ENCODE peak calls at places on chromosomes 6 and 20, in five cellular contexts. One of them, this sample, is unnamed.

GRCh38 chr6:108785653-108786052 is 62.6 kb upstream of the ARMC2 start:
- DNase-seq in HepG2: no peak
- DNase-seq in K562: no peak
- DNase-seq in SK-N-SH: no peak
- DNase-seq in GM12878: no peak
- DNase-seq in this sample: no peak

GRCh38 chr6:147205690-147206600 is 1.7 kb downstream of the STXBP5 start:
- DNase-seq in HepG2: peak; percentile 32
- DNase-seq in K562: peak; percentile 64
- DNase-seq in SK-N-SH: peak; percentile 41
- DNase-seq in GM12878: no peak
- DNase-seq in this sample: peak; percentile 17

GRCh38 chr6:157258878-157259277 is 64.4 kb downstream of the TMEM242 start:
- DNase-seq in HepG2: no peak
- DNase-seq in K562: no peak
- DNase-seq in SK-N-SH: no peak
- DNase-seq in GM12878: no peak
- DNase-seq in this sample: no peak

GRCh38 chr6:17093692-17094091 is 8.2 kb upstream of the STMND1 start:
- DNase-seq in HepG2: no peak
- DNase-seq in K562: no peak
- DNase-seq in SK-N-SH: peak; percentile 16
- DNase-seq in GM12878: no peak
- DNase-seq in this sample: no peak

GRCh38 chr6:96001891-96002575 is 13.7 kb upstream of the FUT9 start:
- DNase-seq in HepG2: no peak
- DNase-seq in K562: no peak
- DNase-seq in SK-N-SH: no peak
- DNase-seq in GM12878: no peak
- DNase-seq in this sample: no peak

GRCh38 chr6:53461682-53462081 is 83.2 kb downstream of the GCLC start:
- DNase-seq in HepG2: no peak
- DNase-seq in K562: no peak
- DNase-seq in SK-N-SH: no peak
- DNase-seq in GM12878: no peak
- DNase-seq in this sample: no peak

GRCh38 chr6:133160531-133160930 is 80.6 kb upstream of the EYA4 start:
- DNase-seq in HepG2: no peak
- DNase-seq in K562: no peak
- DNase-seq in SK-N-SH: peak; percentile 15
- DNase-seq in GM12878: no peak
- DNase-seq in this sample: no peak

GRCh38 chr6:150966786-150967185 is 101.3 kb downstream of the MTHFD1L start:
- DNase-seq in HepG2: no peak
- DNase-seq in K562: no peak
- DNase-seq in SK-N-SH: no peak
- DNase-seq in GM12878: no peak
- DNase-seq in this sample: no peak

GRCh38 chr6:158560787-158561246 is 926 bp downstream of the TMEM181 start:
- DNase-seq in HepG2: no peak
- DNase-seq in K562: no peak
- DNase-seq in SK-N-SH: peak; percentile 58
- DNase-seq in GM12878: no peak
- DNase-seq in this sample: no peak

GRCh38 chr6:2157441-2158127 is 87.8 kb downstream of the GMDS start:
- DNase-seq in HepG2: peak; percentile 23
- DNase-seq in K562: no peak
- DNase-seq in SK-N-SH: no peak
- DNase-seq in GM12878: peak; percentile 34
- DNase-seq in this sample: no peak

GRCh38 chr6:111971866-111972532 is 81.9 kb upstream of the CCN6 start:
- DNase-seq in HepG2: no peak
- DNase-seq in K562: no peak
- DNase-seq in SK-N-SH: no peak
- DNase-seq in GM12878: no peak
- DNase-seq in this sample: no peak

GRCh38 chr6:18162401-18162800 is 7.2 kb downstream of the KDM1B start:
- DNase-seq in HepG2: no peak
- DNase-seq in K562: no peak
- DNase-seq in SK-N-SH: no peak
- DNase-seq in GM12878: no peak
- DNase-seq in this sample: no peak

GRCh38 chr6:18161437-18161836 is 6.2 kb downstream of the KDM1B start:
- DNase-seq in HepG2: no peak
- DNase-seq in K562: peak; percentile 22
- DNase-seq in SK-N-SH: no peak
- DNase-seq in GM12878: no peak
- DNase-seq in this sample: peak; percentile 14

GRCh38 chr6:18155864-18156396 is 708 bp downstream of the KDM1B start:
- DNase-seq in HepG2: peak; percentile 85
- DNase-seq in K562: peak; percentile 70
- DNase-seq in SK-N-SH: peak; percentile 57
- DNase-seq in GM12878: peak; percentile 55
- DNase-seq in this sample: peak; percentile 75

GRCh38 chr6:18165746-18166145 is 10.5 kb downstream of the KDM1B start:
- DNase-seq in HepG2: no peak
- DNase-seq in K562: no peak
- DNase-seq in SK-N-SH: no peak
- DNase-seq in GM12878: no peak
- DNase-seq in this sample: no peak

GRCh38 chr6:18160921-18161320 is 5.7 kb downstream of the KDM1B start:
- DNase-seq in HepG2: no peak
- DNase-seq in K562: no peak
- DNase-seq in SK-N-SH: no peak
- DNase-seq in GM12878: no peak
- DNase-seq in this sample: no peak
- TF ChIP-seq CHD2 in HepG2: no peak
- TF ChIP-seq CHD2 in K562: no peak
- TF ChIP-seq CHD2 in SK-N-SH: no peak
- TF ChIP-seq CHD2 in GM12878: no peak
- TF ChIP-seq CHD2 in this sample: no peak

GRCh38 chr6:170221753-170222400 is 69.0 kb downstream of the DLL1 start:
- DNase-seq in HepG2: no peak
- DNase-seq in K562: no peak
- DNase-seq in SK-N-SH: peak; percentile 23
- DNase-seq in GM12878: no peak
- DNase-seq in this sample: no peak
- TF ChIP-seq MAX in HepG2: no peak
- TF ChIP-seq MAX in K562: no peak
- TF ChIP-seq MAX in SK-N-SH: no peak
- TF ChIP-seq MAX in GM12878: no peak
- TF ChIP-seq MAX in this sample: no peak

GRCh38 chr20:17708675-17709360 is 9.1 kb downstream of the BANF2 start:
- DNase-seq in HepG2: no peak
- DNase-seq in K562: no peak
- DNase-seq in SK-N-SH: no peak
- DNase-seq in GM12878: no peak
- DNase-seq in this sample: no peak

GRCh38 chr20:17712201-17712600 is 12.4 kb downstream of the BANF2 start:
- DNase-seq in HepG2: no peak
- DNase-seq in K562: no peak
- DNase-seq in SK-N-SH: no peak
- DNase-seq in GM12878: no peak
- DNase-seq in this sample: no peak

GRCh38 chr20:17712708-17713107 is 12.9 kb downstream of the BANF2 start:
- DNase-seq in HepG2: no peak
- DNase-seq in K562: no peak
- DNase-seq in SK-N-SH: no peak
- DNase-seq in GM12878: no peak
- DNase-seq in this sample: no peak

GRCh38 chr20:17709361-17710293 is 9.9 kb downstream of the BANF2 start:
- DNase-seq in HepG2: peak; percentile 28
- DNase-seq in K562: no peak
- DNase-seq in SK-N-SH: no peak
- DNase-seq in GM12878: no peak
- DNase-seq in this sample: no peak

DNA sequence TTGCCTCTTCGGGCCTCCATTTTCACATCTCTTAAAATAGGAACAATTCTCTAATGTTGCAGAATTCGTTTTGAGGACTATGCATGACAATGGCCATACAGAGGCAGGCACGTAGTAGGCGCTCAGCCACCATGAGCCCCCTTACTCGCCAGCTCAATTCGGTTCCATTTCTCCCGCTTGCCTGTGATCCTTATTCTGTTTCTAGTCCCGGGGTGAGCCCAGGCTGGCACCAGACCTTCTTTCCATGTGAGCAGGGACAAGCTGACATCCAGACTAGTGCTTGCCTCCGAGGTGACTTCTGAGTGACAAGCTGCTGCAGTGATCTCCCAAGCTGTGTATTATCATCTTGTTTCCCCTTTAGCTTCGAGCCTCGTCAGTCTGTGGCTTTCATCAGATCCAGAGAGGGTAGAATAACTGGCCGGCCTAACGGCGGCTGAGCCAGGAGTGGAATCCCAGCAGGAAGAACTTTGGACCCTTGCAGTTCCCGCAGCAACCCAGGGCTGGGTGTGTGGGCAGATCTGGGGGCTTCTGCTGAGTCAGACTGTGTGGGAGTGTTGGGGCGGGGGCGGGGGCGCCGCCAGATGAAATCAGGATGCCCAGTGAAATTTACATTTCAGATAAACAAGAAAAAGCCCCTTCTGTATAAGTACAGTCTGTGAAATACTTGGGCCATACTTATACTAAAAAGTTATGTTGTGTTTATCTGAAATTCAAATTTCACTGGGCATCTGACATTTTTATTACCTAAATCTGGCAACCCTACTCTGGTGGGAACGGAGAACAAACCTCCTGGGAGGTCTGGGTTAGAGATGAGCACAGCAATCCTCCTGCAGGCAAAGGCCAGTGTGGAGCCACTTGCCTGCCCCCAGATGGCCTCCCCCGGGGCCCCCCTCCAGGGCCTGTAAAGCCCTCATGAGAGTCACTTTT is 10.9 kb downstream of the BANF2 start:
- DNase-seq in HepG2: peak; percentile 92
- DNase-seq in K562: no peak
- DNase-seq in SK-N-SH: no peak
- DNase-seq in GM12878: no peak
- DNase-seq in this sample: no peak
- TF ChIP-seq CHD2 in HepG2: no peak
- TF ChIP-seq CHD2 in K562: no peak
- TF ChIP-seq CHD2 in SK-N-SH: no peak
- TF ChIP-seq CHD2 in GM12878: no peak
- TF ChIP-seq CHD2 in this sample: no peak

DNA sequence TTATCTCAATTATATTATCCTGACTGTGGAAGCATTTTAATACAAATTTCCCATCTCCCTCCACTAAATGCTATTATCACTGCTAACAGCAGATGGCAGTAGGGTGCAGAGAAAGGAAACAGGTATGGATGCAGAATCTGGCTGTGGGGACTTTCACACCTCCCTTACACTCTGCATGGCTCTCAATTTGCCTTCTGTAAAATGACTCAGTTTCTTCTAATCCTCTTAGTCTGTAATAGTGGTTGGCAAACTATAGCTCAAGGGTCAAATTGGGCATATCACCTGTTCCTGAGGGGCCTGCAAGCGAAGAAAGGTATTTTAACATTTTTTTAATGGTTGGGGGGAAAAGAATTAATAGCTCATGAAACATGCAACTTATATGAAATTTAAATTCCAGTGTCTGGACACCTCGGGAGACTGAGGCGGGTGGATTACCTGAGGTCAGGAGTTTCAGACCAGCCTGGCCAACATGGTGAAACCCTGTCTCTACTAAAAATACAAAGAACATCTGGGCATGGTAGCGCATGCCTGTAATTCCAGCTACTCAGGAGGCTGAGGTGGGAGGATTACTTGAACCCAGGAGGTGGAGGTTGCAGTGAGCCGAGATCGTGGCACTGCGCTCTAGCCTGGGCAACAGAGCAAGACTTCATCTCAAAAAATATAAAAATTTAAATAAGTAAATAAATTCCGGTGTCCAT is 83.5 kb downstream of the ZMYND8 start:
- DNase-seq in HepG2: peak; percentile 78
- DNase-seq in K562: peak; percentile 66
- DNase-seq in SK-N-SH: peak; percentile 73
- DNase-seq in GM12878: peak; percentile 46
- DNase-seq in this sample: peak; percentile 77
- TF ChIP-seq MAX in HepG2: no peak
- TF ChIP-seq MAX in K562: no peak
- TF ChIP-seq MAX in SK-N-SH: no peak
- TF ChIP-seq MAX in GM12878: no peak
- TF ChIP-seq MAX in this sample: peak; percentile 52

GRCh38 chr6:36621371-36621855 is 27.3 kb downstream of the SRSF3 start:
- DNase-seq in HepG2: no peak
- DNase-seq in K562: no peak
- DNase-seq in SK-N-SH: no peak
- DNase-seq in GM12878: no peak
- DNase-seq in this sample: no peak

GRCh38 chr6:36613200-36613995 is 19.2 kb downstream of the SRSF3 start:
- DNase-seq in HepG2: no peak
- DNase-seq in K562: no peak
- DNase-seq in SK-N-SH: no peak
- DNase-seq in GM12878: no peak
- DNase-seq in this sample: no peak

GRCh38 chr6:36618366-36619355 is 24.5 kb downstream of the SRSF3 start:
- DNase-seq in HepG2: no peak
- DNase-seq in K562: no peak
- DNase-seq in SK-N-SH: no peak
- DNase-seq in GM12878: no peak
- DNase-seq in this sample: no peak

GRCh38 chr6:36615018-36615761 is 21.0 kb downstream of the SRSF3 start:
- DNase-seq in HepG2: peak; percentile 61
- DNase-seq in K562: peak; percentile 75
- DNase-seq in SK-N-SH: peak; percentile 49
- DNase-seq in GM12878: no peak
- DNase-seq in this sample: peak; percentile 60

DNA sequence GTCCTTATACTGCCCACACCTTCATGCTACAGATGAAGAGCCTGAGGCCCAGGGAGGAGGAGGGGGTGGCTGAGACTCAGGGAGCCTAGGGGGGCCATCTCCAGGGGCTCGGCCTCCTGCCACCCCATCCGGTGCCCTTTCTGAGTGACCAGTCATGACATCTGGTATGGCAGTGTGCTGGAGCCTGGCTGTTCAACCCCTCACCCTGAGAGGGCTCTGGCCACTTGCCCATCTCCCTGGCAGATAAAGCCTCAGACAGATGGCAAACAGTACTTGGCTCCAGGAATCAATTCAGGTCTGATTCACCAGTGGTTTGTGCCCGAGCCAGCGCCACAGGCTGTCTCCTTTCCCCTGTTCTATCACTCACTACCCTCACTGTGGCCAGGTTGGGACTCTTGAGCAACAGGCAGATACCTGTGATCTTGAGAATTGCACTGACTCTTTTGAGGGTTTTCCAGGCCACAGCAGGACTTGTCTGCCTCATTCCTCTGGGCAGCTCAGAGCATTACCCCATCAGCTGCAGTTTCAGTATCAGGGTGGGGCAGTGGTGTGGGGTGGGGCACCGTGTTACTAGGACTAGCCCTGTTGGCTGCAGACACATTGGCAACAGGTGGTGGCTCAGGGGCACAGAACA is 22.8 kb downstream of the SRSF3 start:
- DNase-seq in HepG2: no peak
- DNase-seq in K562: no peak
- DNase-seq in SK-N-SH: peak; percentile 87
- DNase-seq in GM12878: no peak
- DNase-seq in this sample: peak; percentile 82
- TF ChIP-seq CHD2 in HepG2: no peak
- TF ChIP-seq CHD2 in K562: no peak
- TF ChIP-seq CHD2 in SK-N-SH: peak; percentile 91
- TF ChIP-seq CHD2 in GM12878: no peak
- TF ChIP-seq CHD2 in this sample: no peak